ENCODE peak calls at places on chromosomes 13 and 19, in four cellular contexts. F is natural killer cell, Z is NCI-H510A treated with DMSO at 0.1 percent for 48 hours, I is fibroblast of the aortic adventitia. U is an unnamed sample.
A peak's percentile ranks its signal among the peaks of the same experiment; 100 is the strongest.

GRCh38 chr13:110560606-110561334 is 752 bp downstream of the RAB20 start:
- DNase-seq in F (no peak), I (peak; percentile 47), Z (peak; percentile 24), U (no peak)

GRCh38 chr19:18479964-18480723 is 41.7 kb downstream of the ELL start:
- DNase-seq in Z (peak; percentile 54), I (peak; percentile 77), F (no peak), U (no peak)

GRCh38 chr13:21825186-21825585 is 154.3 kb downstream of the FGF9 start:
- DNase-seq in I (no peak), F (no peak), Z (no peak), U (no peak)

GRCh38 chr13:52809310-52809769 is 39.1 kb downstream of the PCDH8 start:
- DNase-seq in Z (peak; percentile 66), F (no peak), I (peak; percentile 60), U (no peak)

GRCh38 chr19:1272423-1273262 is 2.7 kb upstream of the FAM174C start:
- DNase-seq in F (no peak), Z (no peak), I (no peak), U (no peak)

GRCh38 chr13:90882551-90882950 is 464.9 kb upstream of the MIR17HG start:
- DNase-seq in F (no peak), Z (no peak), I (no peak), U (no peak)

GRCh38 chr13:71493189-71493588 is 373.8 kb downstream of the DACH1 start:
- DNase-seq in Z (no peak), F (no peak), I (no peak), U (no peak)

GRCh38 chr13:106151056-106151699 is 384.3 kb downstream of the EFNB2 start:
- DNase-seq in I (peak; percentile 93), Z (no peak), F (no peak), U (no peak)

GRCh38 chr19:1189419-1189818 is 15.4 kb upstream of the SBNO2 start:
- DNase-seq in I (no peak), F (peak; percentile 71), Z (no peak), U (no peak)

GRCh38 chr13:19586904-19587634 is 25.7 kb upstream of the TPTE2 start:
- DNase-seq in Z (no peak), F (peak; percentile 42), I (no peak), U (no peak)

GRCh38 chr13:44919103-44919804 is 70.0 kb downstream of the NUFIP1 start:
- DNase-seq in Z (no peak), F (no peak), I (no peak), U (peak; percentile 34)

GRCh38 chr13:103471896-103472295 is 405.7 kb upstream of the SLC10A2 start:
- DNase-seq in I (no peak), F (no peak), Z (no peak), U (no peak)

GRCh38 chr13:77386880-77387606 is 60.1 kb upstream of the MYCBP2 start:
- DNase-seq in I (peak; percentile 73), Z (no peak), F (no peak), U (no peak)

GRCh38 chr13:76879876-76880270 is 6.3 kb downstream of the KCTD12 start:
- DNase-seq in Z (no peak), F (no peak), I (no peak), U (no peak)

GRCh38 chr13:59970847-59971246 is 192.9 kb downstream of the DIAPH3 start:
- DNase-seq in I (no peak), F (no peak), Z (no peak), U (no peak)

GRCh38 chr13:23901365-23901764 is 4.1 kb upstream of the C1QTNF9B start:
- DNase-seq in Z (no peak), I (no peak), F (no peak), U (no peak)

GRCh38 chr19:53980553-53981407 is 10.7 kb upstream of the CACNG6 start:
- DNase-seq in Z (no peak), F (no peak), I (peak; percentile 96), U (no peak)

GRCh38 chr19:1411255-1412191 is 4.1 kb downstream of the DAZAP1 start:
- DNase-seq in Z (no peak), F (peak; percentile 46), I (peak; percentile 56), U (no peak)

GRCh38 chr13:101755228-101755887 is 302.9 kb downstream of the ITGBL1 start:
- DNase-seq in F (no peak), Z (no peak), I (no peak), U (no peak)

GRCh38 chr13:48643159-48643558 is 10.6 kb upstream of the CYSLTR2 start:
- DNase-seq in I (no peak), Z (no peak), F (no peak), U (no peak)

GRCh38 chr19:7293795-7294570 is at the start of gene INSR:
- DNase-seq in F (no peak), I (peak; percentile 88), Z (peak; percentile 85), U (peak; percentile 94)

GRCh38 chr13:110361365-110361911 is 54.4 kb downstream of the COL4A2 start:
- DNase-seq in F (no peak), I (peak; percentile 98), Z (no peak), U (peak; percentile 95)

GRCh38 chr19:54154603-54155345 is 4.7 kb downstream of the LENG1 start:
- DNase-seq in Z (no peak), F (no peak), I (no peak), U (no peak)

GRCh38 chr13:105956891-105957290 is 578.6 kb downstream of the EFNB2 start:
- DNase-seq in Z (no peak), I (no peak), F (no peak), U (no peak)

GRCh38 chr19:54011507-54012211 is 20.2 kb downstream of the CACNG6 start:
- DNase-seq in F (no peak), Z (no peak), I (no peak), U (no peak)

GRCh38 chr13:42002066-42002465 is 41.2 kb upstream of the VWA8 start:
- DNase-seq in I (no peak), Z (no peak), F (no peak), U (no peak)

GRCh38 chr19:2226840-2227360 is 9.2 kb downstream of the PLEKHJ1 start:
- DNase-seq in F (no peak), Z (no peak), I (no peak), U (no peak)

GRCh38 chr19:49749771-49750170 is 13.3 kb downstream of the TSKS start:
- DNase-seq in I (no peak), F (no peak), Z (no peak), U (no peak)